ENCODE peak calls at places on chromosomes 6 and 20, in five cellular contexts. One of them, this sample, is unnamed.

GRCh38 chr6:9409126-9409525 is 973.8 kb upstream of the SLC35B3 start:
- DNase-seq in T-helper 2 cell: no peak
- DNase-seq in epithelial cell of esophagus: no peak
- DNase-seq in GM23338: no peak
- DNase-seq in ovary: no peak
- DNase-seq in this sample: peak; percentile 38

GRCh38 chr20:63496404-63497120 is 2.3 kb downstream of the EEF1A2 start:
- DNase-seq in ovary: no peak
- DNase-seq in T-helper 2 cell: no peak
- DNase-seq in GM23338: no peak
- DNase-seq in epithelial cell of esophagus: no peak
- DNase-seq in this sample: no peak

GRCh38 chr20:17995967-17996819 is 27.4 kb downstream of the MGME1 start:
- DNase-seq in epithelial cell of esophagus: peak; percentile 70
- DNase-seq in GM23338: peak; percentile 74
- DNase-seq in T-helper 2 cell: peak; percentile 72
- DNase-seq in ovary: peak; percentile 40
- DNase-seq in this sample: peak; percentile 80

GRCh38 chr20:33675127-33675954 is 1.1 kb upstream of the NECAB3 start:
- DNase-seq in ovary: peak; percentile 89
- DNase-seq in epithelial cell of esophagus: no peak
- DNase-seq in T-helper 2 cell: no peak
- DNase-seq in GM23338: no peak
- DNase-seq in this sample: no peak

GRCh38 chr20:34074101-34074760 is 37.8 kb downstream of the EIF2S2 start:
- DNase-seq in GM23338: no peak
- DNase-seq in epithelial cell of esophagus: peak; percentile 40
- DNase-seq in ovary: no peak
- DNase-seq in T-helper 2 cell: peak; percentile 14
- DNase-seq in this sample: peak; percentile 77

GRCh38 chr6:142384455-142385332 is 82.9 kb downstream of the ADGRG6 start:
- DNase-seq in GM23338: no peak
- DNase-seq in epithelial cell of esophagus: no peak
- DNase-seq in T-helper 2 cell: no peak
- DNase-seq in ovary: no peak
- DNase-seq in this sample: no peak

GRCh38 chr6:84554706-84555105 is 209.7 kb downstream of the TBX18 start:
- DNase-seq in ovary: no peak
- DNase-seq in T-helper 2 cell: no peak
- DNase-seq in epithelial cell of esophagus: no peak
- DNase-seq in GM23338: no peak
- DNase-seq in this sample: no peak

GRCh38 chr6:82955841-82956240 is 109.8 kb downstream of the UBE3D start:
- DNase-seq in epithelial cell of esophagus: peak; percentile 70
- DNase-seq in GM23338: no peak
- DNase-seq in ovary: no peak
- DNase-seq in T-helper 2 cell: no peak
- DNase-seq in this sample: no peak

GRCh38 chr20:32979201-32979998 is 24.8 kb downstream of the SUN5 start:
- DNase-seq in GM23338: no peak
- DNase-seq in epithelial cell of esophagus: no peak
- DNase-seq in T-helper 2 cell: no peak
- DNase-seq in ovary: no peak
- DNase-seq in this sample: peak; percentile 53

GRCh38 chr20:35561671-35562070 is 19.8 kb downstream of the ERGIC3 start:
- DNase-seq in ovary: no peak
- DNase-seq in GM23338: peak; percentile 64
- DNase-seq in epithelial cell of esophagus: peak; percentile 27
- DNase-seq in T-helper 2 cell: no peak
- DNase-seq in this sample: no peak

GRCh38 chr6:75368151-75368779 is 83.7 kb upstream of the TMEM30A start:
- DNase-seq in ovary: no peak
- DNase-seq in T-helper 2 cell: peak; percentile 23
- DNase-seq in GM23338: peak; percentile 88
- DNase-seq in epithelial cell of esophagus: peak; percentile 76
- DNase-seq in this sample: peak; percentile 58

GRCh38 chr6:10891960-10892359 is 5.1 kb downstream of the SYCP2L start:
- DNase-seq in ovary: no peak
- DNase-seq in epithelial cell of esophagus: no peak
- DNase-seq in GM23338: no peak
- DNase-seq in T-helper 2 cell: no peak
- DNase-seq in this sample: no peak

GRCh38 chr20:62804632-62805364 is at the start of gene OGFR:
- DNase-seq in T-helper 2 cell: peak; percentile 81
- DNase-seq in epithelial cell of esophagus: peak; percentile 51
- DNase-seq in GM23338: peak; percentile 71
- DNase-seq in ovary: peak; percentile 73
- DNase-seq in this sample: peak; percentile 51

GRCh38 chr6:170037541-170038250 is 253.2 kb downstream of the DLL1 start:
- DNase-seq in T-helper 2 cell: no peak
- DNase-seq in epithelial cell of esophagus: no peak
- DNase-seq in ovary: no peak
- DNase-seq in GM23338: no peak
- DNase-seq in this sample: no peak

GRCh38 chr20:58577871-58578615 is 62.8 kb upstream of the APCDD1L start:
- DNase-seq in GM23338: no peak
- DNase-seq in ovary: no peak
- DNase-seq in T-helper 2 cell: no peak
- DNase-seq in epithelial cell of esophagus: no peak
- DNase-seq in this sample: no peak